ENCODE peak calls at places on chromosomes 6 and 20, in nine cellular contexts. One of them, this sample, is unnamed.
A peak's percentile ranks its signal among the peaks of the same experiment; 100 is the strongest.

GRCh38 chr6:30700340-30700739 is 9.6 kb upstream of the NRM start:
- DNase-seq in DMS153: no peak
- DNase-seq in GM06990: no peak
- DNase-seq in H1: no peak
- DNase-seq in activated T-cell treated with anti-CD3 and anti-CD28 coated beads for 1 hour: no peak
- DNase-seq in HT-29: no peak
- DNase-seq in BJ: no peak
- DNase-seq in T-helper 2 cell: no peak
- DNase-seq in aorta: peak; percentile 14
- DNase-seq in this sample: no peak

GRCh38 chr6:165686966-165687365 is 23.9 kb upstream of the PDE10A start:
- DNase-seq in DMS153: no peak
- DNase-seq in GM06990: no peak
- DNase-seq in H1: no peak
- DNase-seq in activated T-cell treated with anti-CD3 and anti-CD28 coated beads for 1 hour: no peak
- DNase-seq in HT-29: no peak
- DNase-seq in BJ: no peak
- DNase-seq in T-helper 2 cell: no peak
- DNase-seq in aorta: no peak
- DNase-seq in this sample: no peak

GRCh38 chr6:169885831-169886230 is 134.4 kb downstream of the ERMARD start:
- DNase-seq in DMS153: no peak
- DNase-seq in GM06990: no peak
- DNase-seq in H1: no peak
- DNase-seq in activated T-cell treated with anti-CD3 and anti-CD28 coated beads for 1 hour: no peak
- DNase-seq in HT-29: no peak
- DNase-seq in BJ: no peak
- DNase-seq in T-helper 2 cell: no peak
- DNase-seq in aorta: no peak
- DNase-seq in this sample: peak; percentile 50

GRCh38 chr6:110180228-110181008 is at the start of gene CDC40:
- DNase-seq in DMS153: no peak
- DNase-seq in GM06990: no peak
- DNase-seq in H1: no peak
- DNase-seq in activated T-cell treated with anti-CD3 and anti-CD28 coated beads for 1 hour: peak; percentile 45
- DNase-seq in HT-29: no peak
- DNase-seq in BJ: no peak
- DNase-seq in T-helper 2 cell: peak; percentile 46
- DNase-seq in aorta: peak; percentile 86
- DNase-seq in this sample: peak; percentile 80

GRCh38 chr6:15524736-15525401 is 138.0 kb downstream of the DTNBP1 start:
- DNase-seq in DMS153: no peak
- DNase-seq in GM06990: no peak
- DNase-seq in H1: no peak
- DNase-seq in activated T-cell treated with anti-CD3 and anti-CD28 coated beads for 1 hour: no peak
- DNase-seq in HT-29: no peak
- DNase-seq in BJ: no peak
- DNase-seq in T-helper 2 cell: no peak
- DNase-seq in aorta: peak; percentile 65
- DNase-seq in this sample: peak; percentile 66

GRCh38 chr20:4484431-4485057 is 237.2 kb upstream of the PRND start:
- DNase-seq in DMS153: no peak
- DNase-seq in GM06990: no peak
- DNase-seq in H1: no peak
- DNase-seq in activated T-cell treated with anti-CD3 and anti-CD28 coated beads for 1 hour: no peak
- DNase-seq in HT-29: no peak
- DNase-seq in BJ: no peak
- DNase-seq in T-helper 2 cell: no peak
- DNase-seq in aorta: no peak
- DNase-seq in this sample: no peak

GRCh38 chr6:7920425-7920824 is 9.8 kb upstream of the TXNDC5 start:
- DNase-seq in DMS153: no peak
- DNase-seq in GM06990: no peak
- DNase-seq in H1: no peak
- DNase-seq in activated T-cell treated with anti-CD3 and anti-CD28 coated beads for 1 hour: no peak
- DNase-seq in HT-29: no peak
- DNase-seq in BJ: no peak
- DNase-seq in T-helper 2 cell: no peak
- DNase-seq in aorta: no peak
- DNase-seq in this sample: no peak

GRCh38 chr6:147674093-147674492 is 165.6 kb downstream of the SAMD5 start:
- DNase-seq in DMS153: no peak
- DNase-seq in GM06990: no peak
- DNase-seq in H1: no peak
- DNase-seq in activated T-cell treated with anti-CD3 and anti-CD28 coated beads for 1 hour: no peak
- DNase-seq in HT-29: no peak
- DNase-seq in BJ: no peak
- DNase-seq in T-helper 2 cell: no peak
- DNase-seq in aorta: no peak
- DNase-seq in this sample: no peak

GRCh38 chr20:46618316-46619110 is 32.7 kb downstream of the SLC13A3 start:
- DNase-seq in DMS153: no peak
- DNase-seq in GM06990: no peak
- DNase-seq in H1: no peak
- DNase-seq in activated T-cell treated with anti-CD3 and anti-CD28 coated beads for 1 hour: no peak
- DNase-seq in HT-29: no peak
- DNase-seq in BJ: no peak
- DNase-seq in T-helper 2 cell: no peak
- DNase-seq in aorta: no peak
- DNase-seq in this sample: no peak

This sample was measured in coronary artery.